ENCODE peak calls at places on chromosomes 13 and 19, in six cellular contexts. One of them, this sample, is unnamed.

GRCh38 chr13:113861433-113862030 is 2.3 kb downstream of the GAS6 start:
- DNase-seq in brain microvascular endothelial cell: no peak
- DNase-seq in GM13977: no peak
- DNase-seq in GM13976: no peak
- DNase-seq in glutamatergic neuron: no peak
- DNase-seq in endothelial cell: no peak
- DNase-seq in this sample: peak

GRCh38 chr19:52889076-52889475 is 8.4 kb downstream of the ZNF320 start:
- DNase-seq in brain microvascular endothelial cell: no peak
- DNase-seq in GM13977: no peak
- DNase-seq in GM13976: no peak
- DNase-seq in glutamatergic neuron: no peak
- DNase-seq in endothelial cell: no peak
- DNase-seq in this sample: no peak

GRCh38 chr13:41040584-41041334 is 20.6 kb upstream of the WBP4 start:
- DNase-seq in brain microvascular endothelial cell: no peak
- DNase-seq in GM13977: no peak
- DNase-seq in GM13976: no peak
- DNase-seq in glutamatergic neuron: no peak
- DNase-seq in endothelial cell: no peak
- DNase-seq in this sample: no peak

GRCh38 chr19:28019901-28020300 is 1193.0 kb downstream of the UQCRFS1 start:
- DNase-seq in brain microvascular endothelial cell: no peak
- DNase-seq in GM13977: no peak
- DNase-seq in GM13976: no peak
- DNase-seq in glutamatergic neuron: no peak
- DNase-seq in endothelial cell: no peak
- DNase-seq in this sample: no peak

GRCh38 chr19:38319421-38320258 is at the start of gene KCNK6:
- DNase-seq in brain microvascular endothelial cell: no peak
- DNase-seq in GM13977: no peak
- DNase-seq in GM13976: no peak
- DNase-seq in glutamatergic neuron: peak
- DNase-seq in endothelial cell: peak
- DNase-seq in this sample: no peak

GRCh38 chr19:4916292-4917082 is 7.2 kb downstream of the UHRF1 start:
- DNase-seq in brain microvascular endothelial cell: no peak
- DNase-seq in GM13977: peak
- DNase-seq in GM13976: peak
- DNase-seq in glutamatergic neuron: no peak
- DNase-seq in endothelial cell: no peak
- DNase-seq in this sample: no peak

GRCh38 chr13:24267283-24267682 is 42.1 kb upstream of the C1QTNF9 start:
- DNase-seq in brain microvascular endothelial cell: no peak
- DNase-seq in GM13977: no peak
- DNase-seq in GM13976: peak
- DNase-seq in glutamatergic neuron: no peak
- DNase-seq in endothelial cell: no peak
- DNase-seq in this sample: no peak

GRCh38 chr13:69092615-69093322 is 1014.9 kb upstream of the ATXN8OS start:
- DNase-seq in brain microvascular endothelial cell: no peak
- DNase-seq in GM13977: no peak
- DNase-seq in GM13976: no peak
- DNase-seq in glutamatergic neuron: no peak
- DNase-seq in endothelial cell: no peak
- DNase-seq in this sample: no peak

GRCh38 chr13:51849145-51850101 is 4.4 kb upstream of the TMEM272 start:
- DNase-seq in brain microvascular endothelial cell: peak
- DNase-seq in GM13977: peak
- DNase-seq in GM13976: peak
- DNase-seq in glutamatergic neuron: peak
- DNase-seq in endothelial cell: peak
- DNase-seq in this sample: no peak

GRCh38 chr13:23695711-23696512 is 125.7 kb downstream of the TNFRSF19 start:
- DNase-seq in brain microvascular endothelial cell: no peak
- DNase-seq in GM13977: peak
- DNase-seq in GM13976: peak
- DNase-seq in glutamatergic neuron: peak
- DNase-seq in endothelial cell: no peak
- DNase-seq in this sample: no peak

GRCh38 chr19:55857974-55858373 is 21.6 kb downstream of the NLRP4 start:
- DNase-seq in brain microvascular endothelial cell: no peak
- DNase-seq in GM13977: no peak
- DNase-seq in GM13976: no peak
- DNase-seq in glutamatergic neuron: no peak
- DNase-seq in endothelial cell: no peak
- DNase-seq in this sample: no peak

GRCh38 chr13:21894703-21895699 is 224.1 kb downstream of the FGF9 start:
- DNase-seq in brain microvascular endothelial cell: no peak
- DNase-seq in GM13977: no peak
- DNase-seq in GM13976: no peak
- DNase-seq in glutamatergic neuron: no peak
- DNase-seq in endothelial cell: no peak
- DNase-seq in this sample: no peak

GRCh38 chr19:21694171-21694906 is 73.0 kb downstream of the ZNF100 start:
- DNase-seq in brain microvascular endothelial cell: no peak
- DNase-seq in GM13977: no peak
- DNase-seq in GM13976: no peak
- DNase-seq in glutamatergic neuron: no peak
- DNase-seq in endothelial cell: no peak
- DNase-seq in this sample: no peak

GRCh38 chr13:21075303-21076264 is 14.2 kb upstream of the LATS2 start:
- DNase-seq in brain microvascular endothelial cell: no peak
- DNase-seq in GM13977: peak
- DNase-seq in GM13976: peak
- DNase-seq in glutamatergic neuron: peak
- DNase-seq in endothelial cell: peak
- DNase-seq in this sample: no peak

GRCh38 chr13:37616131-37616530 is 17.6 kb upstream of the POSTN start:
- DNase-seq in brain microvascular endothelial cell: peak
- DNase-seq in GM13977: no peak
- DNase-seq in GM13976: no peak
- DNase-seq in glutamatergic neuron: no peak
- DNase-seq in endothelial cell: no peak
- DNase-seq in this sample: no peak

GRCh38 chr13:69331245-69331644 is 776.4 kb upstream of the ATXN8OS start:
- DNase-seq in brain microvascular endothelial cell: no peak
- DNase-seq in GM13977: no peak
- DNase-seq in GM13976: no peak
- DNase-seq in glutamatergic neuron: no peak
- DNase-seq in endothelial cell: no peak
- DNase-seq in this sample: no peak

GRCh38 chr13:106212436-106213010 is 322.9 kb downstream of the EFNB2 start:
- DNase-seq in brain microvascular endothelial cell: no peak
- DNase-seq in GM13977: no peak
- DNase-seq in GM13976: no peak
- DNase-seq in glutamatergic neuron: no peak
- DNase-seq in endothelial cell: no peak
- DNase-seq in this sample: no peak

GRCh38 chr19:57755031-57755430 is 8.4 kb downstream of the ZNF776 start:
- DNase-seq in brain microvascular endothelial cell: no peak
- DNase-seq in GM13977: no peak
- DNase-seq in GM13976: no peak
- DNase-seq in glutamatergic neuron: no peak
- DNase-seq in endothelial cell: no peak
- DNase-seq in this sample: no peak

GRCh38 chr19:15047680-15048079 is 1.6 kb upstream of the CASP14 start:
- DNase-seq in brain microvascular endothelial cell: no peak
- DNase-seq in GM13977: no peak
- DNase-seq in GM13976: no peak
- DNase-seq in glutamatergic neuron: no peak
- DNase-seq in endothelial cell: no peak
- DNase-seq in this sample: no peak

GRCh38 chr13:26787961-26788360 is 27.4 kb upstream of the GPR12 start:
- DNase-seq in brain microvascular endothelial cell: no peak
- DNase-seq in GM13977: no peak
- DNase-seq in GM13976: no peak
- DNase-seq in glutamatergic neuron: no peak
- DNase-seq in endothelial cell: no peak
- DNase-seq in this sample: no peak

GRCh38 chr19:48629599-48630288 is 7.4 kb downstream of the DBP start:
- DNase-seq in brain microvascular endothelial cell: peak
- DNase-seq in GM13977: no peak
- DNase-seq in GM13976: no peak
- DNase-seq in glutamatergic neuron: peak
- DNase-seq in endothelial cell: peak
- DNase-seq in this sample: no peak

GRCh38 chr13:38395505-38395803 is 45.8 kb downstream of the UFM1 start:
- DNase-seq in brain microvascular endothelial cell: no peak
- DNase-seq in GM13977: no peak
- DNase-seq in GM13976: no peak
- DNase-seq in glutamatergic neuron: no peak
- DNase-seq in endothelial cell: no peak
- DNase-seq in this sample: peak

DNA sequence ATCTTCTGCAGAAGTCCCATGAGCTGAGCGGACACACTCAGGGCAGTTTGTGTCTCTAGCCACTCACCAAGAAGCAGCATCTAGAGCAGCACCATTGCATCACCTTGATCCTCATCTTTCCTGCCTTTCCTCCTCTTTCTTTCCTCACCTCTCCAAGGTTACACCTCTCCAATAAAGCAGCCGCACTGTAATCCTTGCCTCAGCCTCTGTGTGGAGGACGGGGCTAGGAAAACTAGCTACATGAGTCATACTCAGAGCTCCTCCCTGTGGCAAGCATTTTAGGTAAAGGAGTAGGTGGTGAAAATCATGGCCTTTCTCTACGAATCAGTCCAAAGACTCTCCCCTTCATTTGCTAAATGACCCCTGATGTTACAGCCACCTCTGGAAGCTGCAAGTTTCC is 108.8 kb downstream of the DNAJC15 start:
- DNase-seq in brain microvascular endothelial cell: peak
- DNase-seq in GM13977: peak
- DNase-seq in GM13976: peak
- DNase-seq in glutamatergic neuron: no peak
- DNase-seq in endothelial cell: peak
- DNase-seq in this sample: peak
- TF ChIP-seq CTCF in brain microvascular endothelial cell: peak
- TF ChIP-seq CTCF in GM13977: peak
- TF ChIP-seq CTCF in GM13976: peak
- TF ChIP-seq CTCF in glutamatergic neuron: no peak
- TF ChIP-seq CTCF in endothelial cell: no peak
- TF ChIP-seq CTCF in this sample: no peak

DNA sequence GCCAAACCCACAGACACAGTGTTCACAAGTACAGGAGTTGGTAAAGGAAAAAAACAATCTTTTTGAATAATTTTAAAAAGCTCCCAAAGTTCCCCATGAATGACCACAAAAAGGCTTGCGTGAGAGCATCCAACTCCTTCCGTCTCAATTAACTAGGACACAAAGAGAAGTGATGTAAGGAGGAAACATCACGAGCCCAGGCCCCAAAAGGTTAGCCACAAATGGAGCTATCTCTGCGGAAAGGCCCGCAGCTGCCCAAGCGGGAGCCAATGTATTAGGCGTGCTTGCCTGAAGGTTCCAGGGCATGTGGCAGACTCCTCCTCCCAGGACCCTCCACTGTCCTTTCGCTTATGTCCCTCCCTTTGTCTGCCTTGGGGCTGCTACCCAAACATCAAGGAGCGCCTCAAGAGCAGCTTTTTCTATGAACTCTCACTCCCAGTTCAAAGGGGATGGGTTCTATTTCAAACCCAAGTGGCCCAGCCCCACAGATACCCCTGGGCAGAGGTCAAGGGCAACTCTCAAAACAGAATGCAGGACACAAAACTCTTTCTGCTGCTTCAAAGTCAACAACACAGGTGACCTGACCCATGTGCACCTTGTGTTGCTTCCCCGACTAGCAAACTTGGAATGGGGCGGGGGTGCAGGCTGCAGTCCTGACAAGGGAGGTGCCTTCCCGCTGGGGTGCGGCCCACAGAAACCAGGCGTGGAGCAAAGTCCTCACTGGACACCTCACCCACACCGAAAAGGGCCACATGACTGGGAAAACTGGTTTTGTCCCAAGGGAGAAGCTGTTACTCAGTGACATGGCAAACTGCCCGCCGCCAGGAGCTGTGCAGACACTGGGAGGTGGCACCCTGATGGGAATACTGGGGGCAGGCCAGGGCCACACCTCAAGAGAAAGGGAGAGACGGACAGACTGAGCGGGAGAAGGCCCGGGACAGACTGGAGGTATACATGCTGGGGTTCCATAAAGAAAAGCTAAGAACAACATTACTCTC is 17.6 kb downstream of the ZC3H4 start:
- DNase-seq in brain microvascular endothelial cell: no peak
- DNase-seq in GM13977: no peak
- DNase-seq in GM13976: no peak
- DNase-seq in glutamatergic neuron: no peak
- DNase-seq in endothelial cell: no peak
- DNase-seq in this sample: peak
- TF ChIP-seq CTCF in brain microvascular endothelial cell: no peak
- TF ChIP-seq CTCF in GM13977: no peak
- TF ChIP-seq CTCF in GM13976: no peak
- TF ChIP-seq CTCF in glutamatergic neuron: no peak
- TF ChIP-seq CTCF in endothelial cell: no peak
- TF ChIP-seq CTCF in this sample: no peak

GRCh38 chr19:40811478-40812341 is 12.7 kb downstream of the EGLN2 start:
- DNase-seq in brain microvascular endothelial cell: no peak
- DNase-seq in GM13977: no peak
- DNase-seq in GM13976: no peak
- DNase-seq in glutamatergic neuron: no peak
- DNase-seq in endothelial cell: no peak
- DNase-seq in this sample: no peak
- TF ChIP-seq CTCF in brain microvascular endothelial cell: peak
- TF ChIP-seq CTCF in GM13977: peak
- TF ChIP-seq CTCF in GM13976: peak
- TF ChIP-seq CTCF in glutamatergic neuron: no peak
- TF ChIP-seq CTCF in endothelial cell: no peak
- TF ChIP-seq CTCF in this sample: no peak

DNA sequence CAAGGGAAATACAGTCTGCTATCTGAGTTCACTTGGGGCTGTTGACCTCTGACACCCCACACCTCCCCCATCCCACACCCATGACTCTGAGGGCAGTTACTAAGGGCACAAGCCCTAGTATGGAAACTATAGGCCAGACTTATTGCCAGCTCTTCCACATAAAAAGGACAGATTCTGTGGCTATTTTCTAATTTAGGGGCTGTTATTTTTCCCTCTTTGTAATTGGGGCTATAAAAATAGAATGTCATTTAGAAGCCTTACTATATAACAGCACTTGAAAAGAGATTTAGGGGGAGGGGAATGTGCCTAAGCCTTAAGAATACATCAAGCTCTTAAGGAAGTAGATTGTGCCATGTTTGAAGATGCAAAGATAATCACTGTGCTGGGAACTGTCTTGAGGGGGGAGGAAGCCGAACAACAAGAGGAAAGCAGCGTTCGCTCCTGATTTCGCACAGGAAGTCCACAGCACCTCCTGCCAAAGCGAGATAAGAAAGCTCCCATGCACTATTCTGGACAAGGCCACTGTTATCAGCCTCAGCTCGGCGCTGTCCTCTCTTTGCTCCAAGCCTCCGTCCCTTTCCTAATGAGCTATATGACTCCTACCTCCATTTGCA is 86.6 kb downstream of the FLT1 start:
- DNase-seq in brain microvascular endothelial cell: peak
- DNase-seq in GM13977: no peak
- DNase-seq in GM13976: no peak
- DNase-seq in glutamatergic neuron: peak
- DNase-seq in endothelial cell: peak
- DNase-seq in this sample: no peak
- TF ChIP-seq CTCF in brain microvascular endothelial cell: no peak
- TF ChIP-seq CTCF in GM13977: no peak
- TF ChIP-seq CTCF in GM13976: no peak
- TF ChIP-seq CTCF in glutamatergic neuron: no peak
- TF ChIP-seq CTCF in endothelial cell: no peak
- TF ChIP-seq CTCF in this sample: no peak

GRCh38 chr13:110506859-110507566 is 54.5 kb downstream of the RAB20 start:
- DNase-seq in brain microvascular endothelial cell: no peak
- DNase-seq in GM13977: no peak
- DNase-seq in GM13976: no peak
- DNase-seq in glutamatergic neuron: no peak
- DNase-seq in endothelial cell: no peak
- DNase-seq in this sample: peak
- TF ChIP-seq CTCF in brain microvascular endothelial cell: no peak
- TF ChIP-seq CTCF in GM13977: no peak
- TF ChIP-seq CTCF in GM13976: no peak
- TF ChIP-seq CTCF in glutamatergic neuron: no peak
- TF ChIP-seq CTCF in endothelial cell: no peak
- TF ChIP-seq CTCF in this sample: no peak

This sample was measured in RWPE1.